ENCODE peak calls at places on chromosome X, in six cellular contexts. One of them, this sample, is unnamed.

GRCh38 chrX:24020280-24020876 is 6.6 kb downstream of the KLHL15 start:
- DNase-seq in B cell: no peak
- DNase-seq in ovary: no peak
- DNase-seq in esophagus muscularis mucosa: no peak
- DNase-seq in HL-60: no peak
- DNase-seq in A549: no peak
- DNase-seq in this sample: no peak

GRCh38 chrX:9285342-9285771 is 179.5 kb upstream of the TBL1X start:
- DNase-seq in esophagus muscularis mucosa: no peak
- DNase-seq in B cell: no peak
- DNase-seq in HL-60: no peak
- DNase-seq in ovary: no peak
- DNase-seq in A549: no peak
- DNase-seq in this sample: no peak

GRCh38 chrX:24376403-24376802 is 16.0 kb downstream of the SUPT20HL1 start:
- DNase-seq in A549: no peak
- DNase-seq in B cell: no peak
- DNase-seq in ovary: no peak
- DNase-seq in esophagus muscularis mucosa: no peak
- DNase-seq in HL-60: no peak
- DNase-seq in this sample: no peak

GRCh38 chrX:43899878-43900815 is 17.9 kb upstream of the MAOB start:
- DNase-seq in esophagus muscularis mucosa: no peak
- DNase-seq in HL-60: no peak
- DNase-seq in ovary: no peak
- DNase-seq in A549: no peak
- DNase-seq in B cell: no peak
- DNase-seq in this sample: no peak

GRCh38 chrX:17812763-17813162 is 48.3 kb downstream of the RAI2 start:
- DNase-seq in HL-60: no peak
- DNase-seq in A549: peak
- DNase-seq in ovary: no peak
- DNase-seq in esophagus muscularis mucosa: no peak
- DNase-seq in B cell: no peak
- DNase-seq in this sample: no peak

GRCh38 chrX:48471504-48471903 is 1.4 kb upstream of the SLC38A5 start:
- DNase-seq in HL-60: no peak
- DNase-seq in B cell: no peak
- DNase-seq in A549: no peak
- DNase-seq in esophagus muscularis mucosa: no peak
- DNase-seq in ovary: no peak
- DNase-seq in this sample: no peak

GRCh38 chrX:133185938-133186337 is 32.2 kb downstream of the TFDP3 start:
- DNase-seq in HL-60: no peak
- DNase-seq in A549: no peak
- DNase-seq in esophagus muscularis mucosa: no peak
- DNase-seq in ovary: no peak
- DNase-seq in B cell: no peak
- DNase-seq in this sample: no peak

GRCh38 chrX:115233497-115234219 is at the start of gene LRCH2:
- DNase-seq in A549: no peak
- DNase-seq in esophagus muscularis mucosa: no peak
- DNase-seq in ovary: peak
- DNase-seq in B cell: no peak
- DNase-seq in HL-60: no peak
- DNase-seq in this sample: peak

GRCh38 chrX:136555694-136556093 is 23.7 kb downstream of the VGLL1 start:
- DNase-seq in esophagus muscularis mucosa: no peak
- DNase-seq in A549: no peak
- DNase-seq in HL-60: no peak
- DNase-seq in B cell: no peak
- DNase-seq in ovary: no peak
- DNase-seq in this sample: no peak

GRCh38 chrX:112840382-112841113 is at the start of gene AMOT:
- DNase-seq in ovary: peak
- DNase-seq in esophagus muscularis mucosa: peak
- DNase-seq in HL-60: peak
- DNase-seq in B cell: peak
- DNase-seq in A549: peak
- DNase-seq in this sample: no peak

GRCh38 chrX:86946569-86946968 is 571.0 kb upstream of the KLHL4 start:
- DNase-seq in esophagus muscularis mucosa: no peak
- DNase-seq in ovary: no peak
- DNase-seq in A549: peak
- DNase-seq in HL-60: peak
- DNase-seq in B cell: peak
- DNase-seq in this sample: no peak

GRCh38 chrX:106168107-106168506 is at the start of gene PWWP3B:
- DNase-seq in B cell: no peak
- DNase-seq in HL-60: no peak
- DNase-seq in esophagus muscularis mucosa: no peak
- DNase-seq in A549: peak
- DNase-seq in ovary: peak
- DNase-seq in this sample: no peak

GRCh38 chrX:123846598-123847038 is 13.2 kb upstream of the XIAP start:
- DNase-seq in ovary: no peak
- DNase-seq in B cell: no peak
- DNase-seq in HL-60: no peak
- DNase-seq in esophagus muscularis mucosa: no peak
- DNase-seq in A549: peak
- DNase-seq in this sample: peak

GRCh38 chrX:8743126-8743732 is 11.3 kb upstream of the ANOS1 start:
- DNase-seq in A549: peak
- DNase-seq in HL-60: peak
- DNase-seq in ovary: peak
- DNase-seq in esophagus muscularis mucosa: no peak
- DNase-seq in B cell: peak
- DNase-seq in this sample: peak

GRCh38 chrX:135512508-135513139 is 7.8 kb upstream of the INTS6L start:
- DNase-seq in B cell: no peak
- DNase-seq in esophagus muscularis mucosa: no peak
- DNase-seq in ovary: no peak
- DNase-seq in HL-60: peak
- DNase-seq in A549: no peak
- DNase-seq in this sample: no peak

GRCh38 chrX:85611926-85612325 is 232.5 kb upstream of the POF1B start:
- DNase-seq in ovary: no peak
- DNase-seq in B cell: no peak
- DNase-seq in esophagus muscularis mucosa: no peak
- DNase-seq in A549: peak
- DNase-seq in HL-60: no peak
- DNase-seq in this sample: peak

GRCh38 chrX:1443496-1444075 is 9.1 kb downstream of the ASMTL start:
- DNase-seq in ovary: peak
- DNase-seq in B cell: no peak
- DNase-seq in A549: no peak
- DNase-seq in esophagus muscularis mucosa: no peak
- DNase-seq in HL-60: no peak
- DNase-seq in this sample: no peak

GRCh38 chrX:375181-376036 is 11.3 kb downstream of the PPP2R3B start:
- DNase-seq in B cell: no peak
- DNase-seq in A549: no peak
- DNase-seq in ovary: no peak
- DNase-seq in HL-60: no peak
- DNase-seq in esophagus muscularis mucosa: no peak
- DNase-seq in this sample: no peak

GRCh38 chrX:113300580-113300979 is 459.9 kb upstream of the AMOT start:
- DNase-seq in esophagus muscularis mucosa: no peak
- DNase-seq in B cell: no peak
- DNase-seq in A549: no peak
- DNase-seq in HL-60: no peak
- DNase-seq in ovary: no peak
- DNase-seq in this sample: no peak

GRCh38 chrX:46180258-46180687 is 364.9 kb downstream of the ZNF674 start:
- DNase-seq in HL-60: peak
- DNase-seq in ovary: no peak
- DNase-seq in B cell: no peak
- DNase-seq in A549: peak
- DNase-seq in esophagus muscularis mucosa: no peak
- DNase-seq in this sample: no peak

GRCh38 chrX:13051529-13052172 is 7.2 kb upstream of the FAM9C start:
- DNase-seq in HL-60: no peak
- DNase-seq in esophagus muscularis mucosa: no peak
- DNase-seq in A549: no peak
- DNase-seq in B cell: peak
- DNase-seq in ovary: no peak
- DNase-seq in this sample: no peak

GRCh38 chrX:39705299-39705698 is 392.5 kb downstream of the BCOR start:
- DNase-seq in HL-60: no peak
- DNase-seq in A549: peak
- DNase-seq in B cell: no peak
- DNase-seq in esophagus muscularis mucosa: no peak
- DNase-seq in ovary: peak
- DNase-seq in this sample: peak

GRCh38 chrX:70172964-70173363 is 4.3 kb upstream of the DGAT2L6 start:
- DNase-seq in ovary: no peak
- DNase-seq in HL-60: no peak
- DNase-seq in A549: no peak
- DNase-seq in esophagus muscularis mucosa: no peak
- DNase-seq in B cell: no peak
- DNase-seq in this sample: no peak

GRCh38 chrX:70174754-70175153 is 2.5 kb upstream of the DGAT2L6 start:
- DNase-seq in HL-60: no peak
- DNase-seq in esophagus muscularis mucosa: no peak
- DNase-seq in A549: no peak
- DNase-seq in B cell: no peak
- DNase-seq in ovary: peak
- DNase-seq in this sample: no peak

GRCh38 chrX:70169281-70169680 is 8.0 kb upstream of the DGAT2L6 start:
- DNase-seq in A549: no peak
- DNase-seq in B cell: no peak
- DNase-seq in ovary: no peak
- DNase-seq in HL-60: no peak
- DNase-seq in esophagus muscularis mucosa: no peak
- DNase-seq in this sample: no peak

GRCh38 chrX:70171636-70172035 is 5.6 kb upstream of the DGAT2L6 start:
- DNase-seq in B cell: no peak
- DNase-seq in A549: no peak
- DNase-seq in HL-60: no peak
- DNase-seq in ovary: no peak
- DNase-seq in esophagus muscularis mucosa: no peak
- DNase-seq in this sample: no peak

DNA sequence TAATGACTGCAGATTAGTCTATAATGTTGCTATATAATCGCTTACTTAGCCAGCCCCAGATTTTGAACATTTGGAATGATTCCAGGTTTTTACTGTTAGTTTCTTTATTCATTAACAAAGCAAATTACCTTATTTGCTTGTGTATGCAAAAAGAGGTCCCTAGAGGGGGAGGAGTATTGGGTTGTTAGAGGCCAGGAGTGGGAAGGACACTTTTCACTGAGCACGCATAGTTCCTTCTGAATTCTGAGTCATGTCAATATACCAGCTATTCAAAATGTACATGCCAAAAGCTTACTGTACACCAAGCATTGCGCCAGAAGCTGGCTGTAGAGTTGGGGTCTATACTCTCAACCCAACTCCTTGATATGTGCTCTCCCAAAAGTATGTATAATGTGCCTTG is 5.1 kb upstream of the DGAT2L6 start:
- DNase-seq in esophagus muscularis mucosa: no peak
- DNase-seq in A549: no peak
- DNase-seq in B cell: no peak
- DNase-seq in ovary: no peak
- DNase-seq in HL-60: no peak
- DNase-seq in this sample: no peak
- TF ChIP-seq CTCF in esophagus muscularis mucosa: no peak
- TF ChIP-seq CTCF in A549: no peak
- TF ChIP-seq CTCF in B cell: no peak
- TF ChIP-seq CTCF in ovary: no peak
- TF ChIP-seq CTCF in HL-60: no peak
- TF ChIP-seq CTCF in this sample: no peak

DNA sequence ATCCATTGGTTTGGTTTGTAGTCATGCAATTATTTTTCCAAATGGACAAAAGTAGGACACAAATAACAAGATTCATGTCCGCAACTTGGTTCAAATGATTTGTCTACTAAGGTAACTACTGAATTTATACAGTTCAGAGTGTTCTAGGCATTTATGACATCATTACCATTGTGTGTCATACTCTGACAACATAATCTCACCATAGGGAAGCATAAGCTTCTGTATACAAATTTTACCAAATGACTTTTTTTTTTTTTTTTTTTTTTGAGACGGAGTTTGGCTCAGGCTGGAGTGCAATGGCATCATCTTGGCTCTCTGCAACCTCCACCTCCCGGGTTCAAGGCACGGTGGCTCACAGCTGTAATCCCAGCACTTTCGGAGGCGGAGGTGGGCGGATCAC is at the start of gene CXorf66:
- DNase-seq in ovary: no peak
- DNase-seq in esophagus muscularis mucosa: no peak
- DNase-seq in B cell: no peak
- DNase-seq in A549: no peak
- DNase-seq in HL-60: no peak
- DNase-seq in this sample: no peak
- TF ChIP-seq CTCF in ovary: no peak
- TF ChIP-seq CTCF in esophagus muscularis mucosa: no peak
- TF ChIP-seq CTCF in B cell: no peak
- TF ChIP-seq CTCF in A549: no peak
- TF ChIP-seq CTCF in HL-60: no peak
- TF ChIP-seq CTCF in this sample: no peak

GRCh38 chrX:49842603-49843002 is 13.5 kb downstream of the PAGE4 start:
- DNase-seq in esophagus muscularis mucosa: no peak
- DNase-seq in ovary: no peak
- DNase-seq in B cell: no peak
- DNase-seq in HL-60: no peak
- DNase-seq in A549: no peak
- DNase-seq in this sample: no peak
- TF ChIP-seq CTCF in esophagus muscularis mucosa: no peak
- TF ChIP-seq CTCF in ovary: no peak
- TF ChIP-seq CTCF in B cell: no peak
- TF ChIP-seq CTCF in HL-60: no peak
- TF ChIP-seq CTCF in A549: no peak
- TF ChIP-seq CTCF in this sample: no peak

DNA sequence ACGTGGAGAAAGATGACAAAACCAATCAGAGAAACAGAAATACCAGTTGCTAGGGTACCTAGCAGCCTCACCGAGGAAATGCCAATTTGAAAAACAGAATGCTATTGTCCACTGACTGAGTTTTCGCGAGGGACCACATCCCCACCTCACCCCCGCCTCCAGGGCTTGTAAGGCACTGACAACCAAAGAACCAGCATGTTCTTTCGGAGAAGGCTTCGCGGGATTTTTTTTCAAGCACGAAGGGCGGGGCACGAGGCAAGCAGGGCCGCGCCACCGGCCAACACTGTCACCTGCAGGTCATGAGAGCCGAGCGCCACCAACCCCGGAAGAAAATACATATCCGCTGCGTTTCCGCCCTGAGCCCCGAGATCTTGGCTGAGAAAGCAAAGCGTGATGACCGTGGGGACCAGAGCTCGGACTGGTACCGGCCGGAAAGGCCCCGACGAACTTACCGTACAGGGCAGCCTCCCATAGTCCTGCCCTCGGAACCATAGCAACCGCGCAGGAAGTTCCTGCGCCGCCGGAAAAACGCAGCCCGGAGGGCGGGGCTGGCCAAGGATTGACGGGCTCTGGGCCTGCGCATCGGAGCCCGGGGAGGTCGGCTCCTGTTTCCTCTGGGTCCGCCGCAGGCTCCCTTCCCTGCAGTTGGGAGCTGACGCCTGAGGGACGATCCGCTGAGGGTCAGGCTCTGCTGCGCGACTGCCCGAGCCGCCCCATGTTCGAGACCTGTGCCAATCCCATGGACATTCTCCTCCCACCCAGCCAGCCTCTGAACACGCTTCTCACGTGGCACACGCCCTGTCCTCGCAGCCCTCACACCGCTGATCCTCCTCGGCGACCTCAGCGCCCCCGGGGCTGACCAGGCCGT is 59.2 kb upstream of the PAGE5 start:
- DNase-seq in B cell: peak
- DNase-seq in esophagus muscularis mucosa: peak
- DNase-seq in A549: peak
- DNase-seq in ovary: peak
- DNase-seq in HL-60: peak
- DNase-seq in this sample: peak
- TF ChIP-seq CTCF in B cell: peak
- TF ChIP-seq CTCF in esophagus muscularis mucosa: peak
- TF ChIP-seq CTCF in A549: peak
- TF ChIP-seq CTCF in ovary: no peak
- TF ChIP-seq CTCF in HL-60: no peak
- TF ChIP-seq CTCF in this sample: peak